ENCODE peak calls at places on chromosomes 6 and 20, in four cellular contexts. B is tibial nerve, J is ovary, X is A673. L is an unnamed sample. For H3K27me3 and H3K4me1, the result is how much of the 10 kb centered on the place peaks cover.

GRCh38 chr6:107729098-107729497 is 95.0 kb downstream of the SCML4 start:
- DNase-seq in B (no peak), J (no peak), X (no peak), L (no peak)

GRCh38 chr6:157595768-157596167 is 214.8 kb downstream of the ZDHHC14 start:
- DNase-seq in B (no peak), J (no peak), X (no peak), L (peak)

GRCh38 chr6:37103169-37104039 is 66.5 kb upstream of the PIM1 start:
- DNase-seq in B (no peak), J (peak), X (peak), L (peak)

GRCh38 chr6:39173276-39173675 is 56.0 kb downstream of the KCNK5 start:
- DNase-seq in B (no peak), J (no peak), X (no peak), L (no peak)

GRCh38 chr20:51610111-51610510 is 67.6 kb upstream of the NFATC2 start:
- DNase-seq in B (no peak), J (no peak), X (no peak), L (no peak)

GRCh38 chr6:2140438-2141128 is 104.8 kb downstream of the GMDS start:
- DNase-seq in B (no peak), J (no peak), X (no peak), L (no peak)

GRCh38 chr20:57478176-57478575 is 46.8 kb downstream of the CTCFL start:
- DNase-seq in B (no peak), J (no peak), X (no peak), L (peak)

GRCh38 chr6:3798211-3798909 is 46.8 kb upstream of the PXDC1 start:
- DNase-seq in B (no peak), J (no peak), X (no peak), L (no peak)

GRCh38 chr6:71107935-71108420 is 151.1 kb upstream of the B3GAT2 start:
- DNase-seq in B (no peak), J (no peak), X (peak), L (no peak)

GRCh38 chr6:151998784-151999183 is 191.3 kb downstream of the ESR1 start:
- DNase-seq in B (no peak), J (no peak), X (no peak), L (no peak)

GRCh38 chr20:41978246-41978790 is 360.1 kb upstream of the CHD6 start:
- DNase-seq in B (no peak), J (no peak), X (no peak), L (no peak)

GRCh38 chr6:138957903-138958302 is 30.1 kb downstream of the REPS1 start:
- DNase-seq in B (no peak), J (no peak), X (no peak), L (no peak)

GRCh38 chr20:45444050-45444449 is 25.5 kb upstream of the WFDC2 start:
- DNase-seq in B (no peak), J (no peak), X (no peak), L (no peak)

GRCh38 chr20:17507032-17507431 is 24.1 kb downstream of the BFSP1 start:
- DNase-seq in B (no peak), J (no peak), X (no peak), L (no peak)

GRCh38 chr6:129094147-129094546 is 211.2 kb downstream of the LAMA2 start:
- DNase-seq in B (no peak), J (no peak), X (no peak), L (no peak)

GRCh38 chr6:53547166-53547814 is 2.4 kb upstream of the GCLC start:
- DNase-seq in B (no peak), J (no peak), X (no peak), L (no peak)

GRCh38 chr20:44219287-44219686 is 8.7 kb upstream of the OSER1 start:
- DNase-seq in B (no peak), J (no peak), X (no peak), L (peak)

GRCh38 chr20:24018796-24019195 is 30.2 kb upstream of the GGTLC1 start:
- DNase-seq in B (no peak), J (no peak), X (no peak), L (no peak)

GRCh38 chr6:169019727-169020491 is 233.7 kb downstream of the THBS2 start:
- DNase-seq in B (no peak), J (no peak), X (no peak), L (no peak)

GRCh38 chr20:41205313-41205712 is 68.0 kb downstream of the PLCG1 start:
- DNase-seq in B (no peak), J (no peak), X (no peak), L (no peak)

GRCh38 chr6:97322811-97323210 is 39.8 kb upstream of the MMS22L start:
- DNase-seq in B (no peak), J (no peak), X (no peak), L (no peak)

GRCh38 chr6:135323202-135323668 is 142.1 kb downstream of the MYB start:
- DNase-seq in B (no peak), J (no peak), X (no peak), L (peak)

GRCh38 chr6:167550936-167551633 is 226.2 kb downstream of the TTLL2 start:
- DNase-seq in B (peak), J (peak), X (no peak), L (no peak)

GRCh38 chr6:95357380-95358025 is 219.8 kb upstream of the MANEA start:
- DNase-seq in B (no peak), J (no peak), X (no peak), L (no peak)

GRCh38 chr6:37429352-37429750 is 3.7 kb upstream of the CMTR1 start:
- DNase-seq in B (no peak), J (no peak), X (no peak), L (peak)

DNA sequence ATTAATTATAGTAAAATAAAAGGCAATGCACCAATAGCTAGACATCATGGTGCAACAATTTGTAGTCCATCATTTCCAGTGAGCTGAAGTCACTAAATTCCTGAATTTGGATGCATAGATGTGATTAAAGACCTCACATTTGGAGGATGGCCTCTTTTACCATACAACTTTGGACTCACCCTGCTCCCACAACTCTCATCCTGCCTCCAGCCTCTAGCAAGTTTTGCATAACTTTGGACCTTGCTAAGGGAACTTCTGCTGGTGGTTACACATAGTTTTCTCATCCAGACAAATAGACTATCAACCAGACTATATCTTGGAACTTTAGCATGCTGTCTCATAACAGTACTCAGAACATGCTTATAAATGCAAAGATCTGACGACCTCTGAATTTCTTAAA is 12.8 kb upstream of the ELOVL2 start:
- DNase-seq in B (no peak), J (no peak), X (no peak), L (no peak)
- H3K27me3 ChIP-seq in B (under half), J (under half), X (under half), L (under half)

DNA sequence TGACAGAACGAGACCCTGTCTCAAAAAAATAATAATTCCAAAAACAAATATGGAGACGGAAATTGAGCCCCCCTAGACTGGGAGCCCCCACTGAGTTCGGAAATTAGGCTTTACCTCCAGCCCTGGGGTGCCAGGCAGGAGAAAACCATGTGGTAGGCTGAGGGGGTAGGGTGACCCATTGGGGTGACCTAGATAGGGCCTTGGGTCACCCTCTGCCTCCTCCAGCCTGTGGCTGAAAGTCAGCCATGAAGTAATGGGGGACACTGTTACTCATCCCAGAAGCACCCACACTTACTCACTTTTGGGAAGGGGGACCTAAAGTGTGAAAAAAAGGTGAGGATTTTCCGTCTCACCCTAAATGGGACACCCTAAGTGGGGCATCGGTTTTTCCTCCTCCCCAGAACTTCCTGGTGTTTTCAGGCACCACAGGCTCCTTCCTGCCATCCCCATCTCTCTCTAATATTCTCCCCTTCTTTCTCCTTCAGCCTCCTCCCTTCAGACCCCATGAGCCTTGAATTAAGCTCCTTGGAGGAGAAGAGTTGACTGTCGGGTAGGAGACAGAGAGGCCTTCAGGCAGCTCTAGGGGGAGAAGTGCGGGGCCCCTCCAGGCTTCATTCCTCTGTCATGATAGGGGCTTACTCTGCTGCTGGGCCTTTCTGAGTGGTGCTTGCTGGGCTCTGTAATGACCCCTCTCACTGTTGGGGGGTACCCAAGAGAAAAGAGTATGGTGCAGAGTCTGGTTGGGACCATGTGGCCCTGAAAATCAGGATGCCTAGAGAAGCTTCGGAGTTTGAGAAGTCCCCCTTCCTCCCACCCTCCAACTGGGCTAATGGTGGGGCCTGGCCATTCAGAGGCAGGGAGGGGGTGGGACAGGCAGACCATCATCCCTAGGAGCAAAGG is 2.4 kb downstream of the LTB start:
- DNase-seq in B (no peak), J (no peak), X (no peak), L (peak)
- H3K4me1 ChIP-seq in B (under half), J (under half), X (under half), L (half or more)

DNA sequence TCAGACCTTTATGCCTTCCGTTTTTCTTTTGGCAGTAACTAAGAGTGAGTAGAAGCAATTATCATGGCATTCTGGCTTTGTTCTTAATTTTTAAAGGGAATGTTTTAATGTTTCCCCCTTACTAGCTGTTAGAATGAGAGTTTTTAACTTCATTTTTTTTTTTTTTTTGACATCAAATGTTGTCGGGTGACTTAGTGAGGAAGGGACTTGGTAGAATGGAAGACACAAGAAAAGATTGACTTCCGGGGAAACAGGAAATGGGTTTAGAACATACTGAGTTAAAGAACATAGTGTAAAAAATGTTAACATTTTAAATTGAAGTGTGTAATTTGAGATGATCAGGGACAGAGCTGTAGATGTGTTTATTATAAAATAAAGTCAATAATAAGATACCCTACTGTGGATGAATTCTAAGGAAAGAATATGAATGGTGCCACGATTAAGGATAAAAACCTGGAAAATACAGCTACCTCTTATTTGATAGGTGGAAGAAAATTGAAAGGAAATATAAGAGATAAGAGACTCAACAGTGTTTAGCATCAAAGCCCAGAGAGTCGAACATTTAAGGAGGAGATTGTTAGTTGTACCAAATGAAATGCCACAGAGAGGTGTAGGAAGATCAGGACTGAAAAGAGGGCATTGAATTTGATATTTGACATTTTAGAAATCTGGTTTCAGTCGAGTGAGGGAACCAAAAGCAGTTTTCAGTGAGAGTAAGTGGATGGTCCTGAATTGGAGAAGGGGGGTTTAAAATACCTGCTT is 9.4 kb downstream of the HSF2 start:
- DNase-seq in B (no peak), J (no peak), X (peak), L (no peak)
- H3K4me3 ChIP-seq in B (no peak), J (no peak), X (peak), L (no peak)

GRCh38 chr6:12709556-12709955 is 7.0 kb upstream of the PHACTR1 start:
- DNase-seq in B (no peak), J (no peak), X (no peak), L (no peak)
- H3K27me3 ChIP-seq in B (under half), J (under half), X (half or more), L (under half)

DNA sequence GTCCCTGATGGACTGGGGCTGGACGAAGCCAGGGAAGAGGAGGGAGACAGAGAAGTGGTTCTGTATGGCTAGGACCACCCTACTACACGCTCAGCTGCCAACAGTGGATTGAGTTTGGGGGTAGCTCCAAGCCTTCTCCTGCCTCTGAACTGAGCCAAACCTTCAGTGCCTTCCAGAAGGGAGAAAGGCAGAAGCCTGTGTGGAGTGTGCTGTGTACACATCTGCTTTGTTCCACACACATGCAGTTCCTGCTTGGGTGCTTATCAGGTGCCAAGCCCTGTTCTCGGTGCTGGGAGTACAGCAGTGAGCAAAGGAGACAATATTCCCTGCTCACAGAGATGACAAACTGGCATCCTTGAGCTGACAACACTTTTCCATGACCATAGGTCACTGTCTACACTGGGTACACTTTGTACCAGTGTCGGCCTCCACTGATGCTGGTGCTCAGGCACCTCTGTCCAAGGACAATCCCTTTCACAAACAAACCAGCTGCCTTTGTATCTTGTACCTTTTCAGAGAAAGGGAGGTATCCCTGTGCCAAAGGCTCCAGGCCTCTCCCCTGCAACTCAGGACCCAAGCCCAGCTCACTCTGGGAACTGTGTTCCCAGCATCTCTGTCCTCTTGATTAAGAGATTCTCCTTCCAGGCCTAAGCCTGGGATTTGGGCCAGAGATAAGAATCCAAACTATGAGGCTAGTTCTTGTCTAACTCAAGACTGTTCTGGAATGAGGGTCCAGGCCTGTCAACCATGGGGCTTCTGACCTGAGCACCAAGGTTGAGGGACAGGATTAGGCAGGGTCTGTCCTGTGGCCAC is 11.3 kb upstream of the RBCK1 start:
- DNase-seq in B (no peak), J (no peak), X (no peak), L (no peak)
- H3K4me1 ChIP-seq in B (under half), J (under half), X (under half), L (under half)

GRCh38 chr6:163404825-163405265 is 9.7 kb upstream of the QKI start:
- DNase-seq in B (no peak), J (no peak), X (no peak), L (no peak)
- H3K4me3 ChIP-seq in B (no peak), J (no peak), X (no peak), L (no peak)

GRCh38 chr6:12714022-12714421 is 2.5 kb upstream of the PHACTR1 start:
- DNase-seq in B (no peak), J (no peak), X (no peak), L (no peak)

GRCh38 chr6:12717356-12717755 is 789 bp downstream of the PHACTR1 start:
- DNase-seq in B (no peak), J (no peak), X (peak), L (no peak)

GRCh38 chr6:12715437-12715836 is 1.1 kb upstream of the PHACTR1 start:
- DNase-seq in B (no peak), J (no peak), X (no peak), L (no peak)

GRCh38 chr6:12718025-12718424 is 1.5 kb downstream of the PHACTR1 start:
- DNase-seq in B (no peak), J (no peak), X (peak), L (no peak)

GRCh38 chr6:12716298-12716853 is at the start of gene PHACTR1:
- DNase-seq in B (no peak), J (no peak), X (no peak), L (no peak)
- H3K27me3 ChIP-seq in B (under half), J (under half), X (half or more), L (under half)

GRCh38 chr6:67916389-67916788 is 718.7 kb upstream of the ADGRB3 start:
- DNase-seq in B (no peak), J (no peak), X (no peak), L (no peak)
- H3K4me1 ChIP-seq in B (under half), J (under half), X (under half), L (under half)

DNA sequence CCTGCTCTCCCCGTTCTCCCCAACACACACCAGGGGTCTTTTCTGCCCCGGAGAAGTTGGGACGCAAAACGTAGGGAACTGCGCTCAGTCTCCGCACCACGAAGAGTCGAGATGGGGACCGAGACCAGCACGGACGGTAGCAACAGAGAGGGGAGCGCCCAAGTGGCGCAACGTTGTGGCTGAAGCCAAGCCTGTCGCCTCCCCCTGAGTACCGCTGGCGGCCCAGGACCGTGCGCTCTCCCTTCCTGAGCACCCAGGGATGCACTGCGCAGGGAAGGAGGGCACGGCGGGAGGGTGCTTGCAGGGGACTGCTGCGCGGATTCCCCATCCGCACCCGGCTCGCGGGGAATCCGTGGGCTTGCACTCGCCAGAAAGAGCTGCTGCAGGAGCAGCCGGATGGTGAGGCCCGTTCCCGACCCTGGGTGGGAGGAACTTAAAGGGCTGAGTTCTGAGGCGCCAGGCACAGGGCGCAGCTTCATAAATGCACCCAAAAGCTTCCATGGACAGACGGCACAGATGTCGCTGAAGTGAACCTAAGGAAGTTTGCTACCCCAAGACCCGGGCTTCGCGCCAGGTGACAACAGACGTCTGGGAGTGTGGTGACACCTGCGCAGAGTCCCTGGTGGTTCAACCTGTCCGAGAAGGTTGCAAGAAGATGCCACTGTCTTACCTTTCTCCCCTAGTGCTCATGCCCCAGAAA is 178.7 kb downstream of the TBXT start:
- DNase-seq in B (no peak), J (peak), X (no peak), L (no peak)
- H3K4me3 ChIP-seq in B (no peak), J (peak), X (peak), L (no peak)